ENCODE peak calls at places on chromosomes 1 and 21, in ten cellular contexts. S is stimulated activated CD8-positive, alpha-beta memory T cell treated with anti-CD3 and anti-CD28 coated beads, Interleukin-4, amount 100 ng/mL, for 24 hours; U is T-helper 9 cell; C is EL; Q is substantia nigra; P is RCC 7860; N is tibial nerve; O is MG63; F is iris pigment epithelial cell; M is activated T-helper 2 cell treated with anti-CD3 and anti-CD28 coated beads, Interferon-gamma antibody, Interleukin-2, Interleukin-4, amounts not matched to agents 10 μg/mL and 5 μg/mL and 100 μg/mL, durations not matched to agents 14 hours and 24 hours and 36 hours. H is an unnamed sample.

GRCh38 chr1:8473892-8474300 is 156.0 kb downstream of the SLC45A1 start:
- DNase-seq in O (no peak), S (no peak), N (no peak), C (no peak), F (no peak), U (no peak), P (no peak), M (no peak), Q (no peak), H (no peak)

GRCh38 chr21:41631564-41632461 is 123.9 kb upstream of the TMPRSS2 start:
- DNase-seq in U (no peak), P (peak), O (peak), C (peak), N (no peak), Q (no peak), F (peak), M (no peak), S (no peak), H (no peak)

GRCh38 chr1:47870946-47871750 is 126.0 kb downstream of the TRABD2B start:
- DNase-seq in N (no peak), M (no peak), Q (no peak), O (no peak), U (no peak), C (no peak), P (no peak), S (no peak), F (no peak), H (no peak)

GRCh38 chr1:3545363-3546047 is 65.8 kb downstream of the MEGF6 start:
- DNase-seq in P (no peak), O (no peak), N (no peak), F (peak), S (no peak), U (no peak), Q (no peak), M (no peak), C (peak), H (no peak)

GRCh38 chr1:201448981-201449380 is 20.0 kb downstream of the PHLDA3 start:
- DNase-seq in Q (peak), F (no peak), U (no peak), M (no peak), S (no peak), N (no peak), O (no peak), C (no peak), P (no peak), H (peak)

GRCh38 chr1:196598902-196599301 is 9.3 kb downstream of the KCNT2 start:
- DNase-seq in O (no peak), F (no peak), C (no peak), U (no peak), N (no peak), S (no peak), M (no peak), P (no peak), Q (no peak), H (no peak)

GRCh38 chr1:156117414-156118174 is 3.1 kb downstream of the LMNA start:
- DNase-seq in Q (no peak), U (peak), N (no peak), F (peak), S (no peak), P (no peak), C (peak), M (no peak), O (peak), H (no peak)

GRCh38 chr1:201819346-201819745 is 9.6 kb upstream of the IPO9 start:
- DNase-seq in Q (no peak), C (peak), F (peak), S (no peak), P (no peak), O (peak), N (no peak), U (no peak), M (no peak), H (no peak)

GRCh38 chr1:39890267-39890666 is 7.0 kb upstream of the TRIT1 start:
- DNase-seq in F (no peak), S (no peak), P (no peak), U (no peak), C (no peak), M (no peak), N (no peak), O (no peak), Q (no peak), H (peak)

H was measured in globus pallidus.